ENCODE peak calls at places on chromosomes 11 and 22, in seven cellular contexts. E is activated gamma-delta T cell treated with Interleukin-2 at 50 U/mL for 16 hours, B is HCEC 1CT, C is A549, M is RWPE1, F is fibroblast of the aortic adventitia, A is NCI-H2081. O is an unnamed sample.

GRCh38 chr11:70524096-70524922 is 126.0 kb downstream of the CTTN start:
- DNase-seq in E (no peak), B (no peak), C (no peak), M (no peak), F (no peak), A (no peak), O (no peak)

GRCh38 chr11:72114570-72114969 is 2.1 kb upstream of the ANAPC15 start:
- DNase-seq in E (no peak), B (peak), C (no peak), M (no peak), F (peak), A (no peak), O (no peak)

GRCh38 chr11:10934293-10934850 is 76.5 kb upstream of the ZBED5 start:
- DNase-seq in E (no peak), B (no peak), C (no peak), M (no peak), F (no peak), A (no peak), O (no peak)

GRCh38 chr22:30253205-30253852 is 6.8 kb upstream of the LIF start:
- DNase-seq in E (no peak), B (no peak), C (peak), M (no peak), F (peak), A (no peak), O (peak)

GRCh38 chr11:117679464-117679863 is 117.6 kb downstream of the DSCAML1 start:
- DNase-seq in E (no peak), B (no peak), C (no peak), M (no peak), F (no peak), A (no peak), O (no peak)

GRCh38 chr11:2887526-2888195 is 2.1 kb upstream of the CDKN1C start:
- DNase-seq in E (no peak), B (no peak), C (no peak), M (no peak), F (no peak), A (no peak), O (no peak)

GRCh38 chr11:130642994-130643393 is 194.5 kb downstream of the ADAMTS15 start:
- DNase-seq in E (no peak), B (no peak), C (no peak), M (no peak), F (no peak), A (no peak), O (no peak)

GRCh38 chr11:10158461-10158860 is 135.6 kb downstream of the SBF2 start:
- DNase-seq in E (no peak), B (peak), C (no peak), M (no peak), F (no peak), A (no peak), O (no peak)

GRCh38 chr11:46364056-46364455 is 16.8 kb downstream of the DGKZ start:
- DNase-seq in E (no peak), B (no peak), C (no peak), M (no peak), F (no peak), A (no peak), O (no peak)

GRCh38 chr22:39139933-39140332 is 12.5 kb downstream of the CBX7 start:
- DNase-seq in E (no peak), B (no peak), C (no peak), M (no peak), F (no peak), A (no peak), O (no peak)

GRCh38 chr22:30290679-30291333 is 1.5 kb upstream of the CASTOR1 start:
- DNase-seq in E (no peak), B (peak), C (no peak), M (peak), F (peak), A (no peak), O (peak)

O was measured in dermis microvascular lymphatic vessel endothelial cell.